ENCODE peak calls at places on chromosomes 3 and 15, in six cellular contexts. C is GM23248, R is mesenchymal stem cell, P is A549, K is body of pancreas, A is tibial artery. O is an unnamed sample. For H3K4me1, the result is how much of the 10 kb centered on the place peaks cover.

GRCh38 chr15:52023169-52023922 is 4.3 kb downstream of the MAPK6 start:
- DNase-seq in C (peak), R (peak), P (peak), K (no peak), A (no peak), O (no peak)

GRCh38 chr3:195863121-195864061 is 45.0 kb downstream of the TNK2 start:
- DNase-seq in C (peak), R (peak), P (peak), K (peak), A (peak), O (peak)

GRCh38 chr15:76576526-76577279 is 240.1 kb downstream of the ISL2 start:
- DNase-seq in C (peak), R (peak), P (peak), K (peak), A (peak), O (peak)

GRCh38 chr15:90902996-90903732 is at the start of gene MAN2A2:
- DNase-seq in C (peak), R (peak), P (peak), K (peak), A (peak), O (peak)

GRCh38 chr3:123098411-123099330 is 31.8 kb downstream of the PDIA5 start:
- DNase-seq in C (peak), R (no peak), P (no peak), K (no peak), A (peak), O (no peak)

GRCh38 chr3:9301091-9301490 is 51.6 kb upstream of the SRGAP3 start:
- DNase-seq in C (peak), R (peak), P (no peak), K (no peak), A (no peak), O (no peak)

GRCh38 chr3:128973988-128974564 is 19.8 kb downstream of the CFAP92 start:
- DNase-seq in C (no peak), R (no peak), P (no peak), K (no peak), A (no peak), O (no peak)

GRCh38 chr3:88203537-88204143 is 53.9 kb downstream of the C3orf38 start:
- DNase-seq in C (peak), R (peak), P (peak), K (peak), A (peak), O (peak)

GRCh38 chr3:151998744-151999143 is 125.3 kb downstream of the SUCNR1 start:
- DNase-seq in C (no peak), R (no peak), P (no peak), K (no peak), A (no peak), O (no peak)

GRCh38 chr3:169227911-169228310 is 435.6 kb downstream of the MECOM start:
- DNase-seq in C (peak), R (no peak), P (no peak), K (no peak), A (no peak), O (no peak)

GRCh38 chr15:38627684-38628277 is 63.2 kb upstream of the RASGRP1 start:
- DNase-seq in C (no peak), R (no peak), P (no peak), K (no peak), A (no peak), O (no peak)

GRCh38 chr15:26280281-26280680 is 417.2 kb upstream of the ATP10A start:
- DNase-seq in C (no peak), R (no peak), P (no peak), K (no peak), A (no peak), O (no peak)

DNA sequence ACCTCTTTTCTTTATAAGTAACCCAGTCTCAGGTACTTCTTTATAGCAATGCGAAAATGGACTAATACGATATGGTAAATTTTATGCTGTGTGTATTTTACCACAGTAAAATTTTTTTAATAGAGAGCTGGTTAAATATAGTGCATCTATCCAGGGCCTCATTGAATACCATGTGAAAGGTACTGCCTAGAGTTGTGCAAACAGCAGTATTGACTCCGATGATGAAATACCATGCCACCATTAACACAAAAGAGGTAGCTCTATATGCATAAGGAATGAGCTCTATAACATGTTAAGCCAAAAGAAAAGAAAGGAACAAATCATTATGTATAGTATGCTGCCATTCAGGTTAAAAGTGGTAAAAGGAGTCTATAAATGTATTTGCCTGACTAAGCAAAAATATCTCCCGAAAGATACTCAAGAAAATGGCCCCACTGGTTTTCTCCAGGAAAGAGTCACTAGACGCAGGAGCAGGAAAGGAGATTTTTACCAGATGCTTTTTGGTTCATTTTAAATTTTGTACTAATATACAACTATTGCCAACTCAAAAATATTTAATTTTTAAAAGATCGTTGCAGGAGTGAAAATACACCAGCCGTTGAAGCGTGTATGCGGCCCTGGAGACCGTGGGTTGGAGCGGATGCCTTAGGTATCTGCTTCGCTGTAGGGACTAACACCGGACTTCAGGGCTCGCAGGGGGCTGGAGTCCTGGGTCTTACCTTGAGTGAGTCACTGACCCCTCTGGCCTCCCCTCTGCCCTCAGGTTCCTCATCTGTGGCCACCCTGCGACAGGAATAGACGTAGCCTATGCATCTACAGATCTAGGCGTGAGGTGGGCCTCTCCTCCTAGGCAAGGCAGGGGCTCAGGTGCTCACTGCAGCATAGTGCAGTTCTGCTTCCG is 120.1 kb downstream of the CHSY1 start:
- DNase-seq in C (no peak), R (no peak), P (no peak), K (no peak), A (no peak), O (no peak)
- H3K4me1 ChIP-seq in C (under half), R (under half), P (under half), K (under half), A (under half), O (under half)

GRCh38 chr3:131317667-131318066 is 63.9 kb upstream of the NUDT16 start:
- DNase-seq in C (no peak), R (no peak), P (no peak), K (no peak), A (no peak), O (no peak)
- H3K27ac ChIP-seq in C (no peak), R (no peak), P (no peak), K (no peak), A (no peak), O (no peak)

GRCh38 chr3:12556723-12557471 is at the start of gene MKRN2:
- DNase-seq in C (peak), R (peak), P (peak), K (peak), A (peak), O (peak)
- H3K4me1 ChIP-seq in C (under half), R (under half), P (under half), K (under half), A (under half), O (under half)

GRCh38 chr3:24220859-24221657 is 273.6 kb downstream of the THRB start:
- DNase-seq in C (peak), R (peak), P (peak), K (no peak), A (peak), O (peak)

GRCh38 chr3:24226402-24226801 is 268.2 kb downstream of the THRB start:
- DNase-seq in C (no peak), R (no peak), P (no peak), K (no peak), A (no peak), O (no peak)

GRCh38 chr3:24227635-24228034 is 267.0 kb downstream of the THRB start:
- DNase-seq in C (no peak), R (no peak), P (no peak), K (no peak), A (no peak), O (no peak)

GRCh38 chr3:24222165-24222805 is 272.4 kb downstream of the THRB start:
- DNase-seq in C (no peak), R (no peak), P (no peak), K (no peak), A (no peak), O (no peak)

DNA sequence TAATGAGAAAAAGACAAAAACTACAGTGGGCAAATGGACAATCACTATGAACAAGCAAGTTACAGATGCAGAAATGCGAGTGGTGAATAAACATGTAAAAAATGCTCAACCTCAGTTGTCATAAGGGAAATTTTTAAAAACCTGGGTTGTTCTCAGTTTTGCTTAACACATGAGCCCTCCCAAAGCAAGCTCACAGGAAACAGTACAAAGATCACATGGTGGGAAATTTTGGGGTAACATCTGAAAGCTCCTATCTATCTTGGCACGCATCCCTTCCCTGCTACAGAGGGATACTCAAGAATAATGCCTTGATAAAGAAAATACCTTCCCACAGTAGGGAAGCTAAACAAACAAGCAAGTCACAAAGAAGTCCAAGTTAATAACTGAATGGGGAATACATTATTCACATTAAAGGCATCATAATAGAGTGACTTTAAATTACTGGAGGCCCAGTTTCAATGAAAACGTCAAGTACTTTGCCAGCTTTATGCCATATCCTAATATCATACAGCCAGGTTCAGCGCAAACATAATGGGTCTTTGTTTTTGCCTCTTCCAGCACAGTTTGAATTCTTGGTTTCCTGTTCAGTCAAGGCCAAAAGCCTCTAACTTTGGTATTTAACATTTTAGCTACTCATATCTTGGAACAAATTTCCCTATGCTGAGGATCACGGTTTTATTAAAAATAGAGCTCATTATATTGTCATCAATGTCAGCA is 269.5 kb downstream of the THRB start:
- DNase-seq in C (no peak), R (no peak), P (no peak), K (no peak), A (no peak), O (no peak)
- H3K27ac ChIP-seq in C (no peak), R (no peak), P (no peak), K (peak), A (peak), O (peak)

DNA sequence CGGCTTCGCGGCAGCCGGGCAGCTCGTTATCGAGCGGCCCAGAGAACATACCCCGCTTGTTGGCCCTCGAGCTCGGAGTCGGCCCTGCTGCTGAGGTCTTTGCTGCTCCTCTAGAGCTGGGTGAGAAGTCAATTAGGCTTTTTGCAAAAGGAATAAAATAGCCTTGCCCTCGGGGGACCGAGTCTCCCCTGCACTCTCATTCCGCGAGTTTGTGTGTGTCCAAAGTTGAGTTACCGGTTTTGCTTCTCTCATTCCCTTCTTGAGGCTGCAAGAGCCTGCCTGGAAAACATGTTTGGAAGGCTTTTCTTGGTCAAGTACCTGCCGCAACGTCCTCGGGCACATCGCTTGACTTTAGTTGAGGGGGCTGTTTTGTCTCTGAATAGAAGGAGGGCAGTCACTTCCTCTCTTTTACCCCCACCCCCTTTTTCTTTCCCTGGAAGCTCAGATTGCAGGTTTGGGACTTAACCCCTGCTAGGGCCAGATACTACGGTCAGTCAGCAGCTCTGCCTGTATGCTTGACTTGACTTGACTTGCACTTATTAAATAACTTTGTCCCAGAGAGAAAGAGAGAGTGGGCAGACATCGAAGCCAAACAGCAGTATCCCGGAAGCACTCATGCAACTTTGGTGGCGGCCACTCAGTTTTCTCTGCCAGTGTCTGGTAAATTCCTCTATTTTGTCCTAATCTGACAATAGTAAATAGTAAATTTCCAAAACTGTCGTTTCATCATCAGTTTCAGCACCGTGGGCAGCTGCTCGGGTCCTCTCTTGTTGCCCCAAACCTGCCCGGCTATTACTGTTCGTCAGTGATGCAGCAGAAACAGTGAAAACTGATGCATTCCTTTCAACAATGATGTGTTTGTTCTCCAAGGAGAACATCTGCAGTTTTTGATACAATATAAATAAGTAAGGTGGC is 609 bp downstream of the RNF13 start:
- DNase-seq in C (peak), R (peak), P (peak), K (no peak), A (no peak), O (peak)
- H3K4me1 ChIP-seq in C (under half), R (under half), P (under half), K (under half), A (under half), O (under half)

O was measured in aorta.